ENCODE peak calls at places on chromosomes 3 and 15, in seven cellular contexts. C is GM12878, L is H1, X is K562, P is HepG2, J is GM12892, O is SK-N-SH. F is an unnamed sample.

GRCh38 chr3:101850327-101851048 is 1.2 kb downstream of the NFKBIZ start:
- DNase-seq in C (peak; percentile 65), L (no peak), X (no peak), P (no peak), J (no peak), O (peak; percentile 23), F (no peak)

GRCh38 chr3:109050591-109051167 is 67.3 kb downstream of the MORC1 start:
- DNase-seq in C (no peak), L (no peak), X (peak; percentile 6), P (peak; percentile 3), J (peak; percentile 5), O (peak; percentile 20), F (no peak)

GRCh38 chr15:77944002-77944867 is 133.3 kb downstream of the TBC1D2B start:
- DNase-seq in C (no peak), L (peak; percentile 81), X (peak; percentile 36), P (peak; percentile 88), J (peak; percentile 33), O (peak; percentile 41), F (peak; percentile 41)

GRCh38 chr3:189278211-189278610 is 106.4 kb downstream of the TPRG1 start:
- DNase-seq in C (no peak), L (no peak), X (no peak), P (no peak), J (no peak), O (no peak), F (no peak)

GRCh38 chr15:64991536-64992135 is 1.9 kb upstream of the SPG21 start:
- DNase-seq in C (no peak), L (peak; percentile 2), X (no peak), P (no peak), J (no peak), O (no peak), F (no peak)

GRCh38 chr3:141441381-141442365 is 45.2 kb upstream of the RASA2 start:
- DNase-seq in C (peak; percentile 84), L (peak; percentile 90), X (peak; percentile 88), P (peak; percentile 57), J (peak; percentile 50), O (peak; percentile 69), F (peak; percentile 53)

GRCh38 chr3:176554791-176555330 is 642.4 kb downstream of the TBL1XR1 start:
- DNase-seq in C (no peak), L (no peak), X (no peak), P (no peak), J (no peak), O (no peak), F (no peak)

GRCh38 chr3:127655641-127656040 is 17.1 kb upstream of the ABTB1 start:
- DNase-seq in C (no peak), L (no peak), X (no peak), P (no peak), J (no peak), O (no peak), F (no peak)

GRCh38 chr3:32438596-32439344 is 47.1 kb downstream of the CMTM7 start:
- DNase-seq in C (peak; percentile 92), L (peak; percentile 36), X (no peak), P (no peak), J (no peak), O (no peak), F (no peak)

GRCh38 chr15:40958723-40959122 is 5.5 kb downstream of the CHAC1 start:
- DNase-seq in C (no peak), L (no peak), X (no peak), P (no peak), J (no peak), O (no peak), F (no peak)

GRCh38 chr15:92715753-92716152 is 60.2 kb upstream of the FAM174B start:
- DNase-seq in C (no peak), L (no peak), X (no peak), P (no peak), J (no peak), O (no peak), F (no peak)

GRCh38 chr3:195047536-195047935 is 223.4 kb downstream of the XXYLT1 start:
- DNase-seq in C (no peak), L (no peak), X (no peak), P (no peak), J (no peak), O (no peak), F (no peak)

GRCh38 chr3:54577313-54577712 is 350.5 kb downstream of the LRTM1 start:
- DNase-seq in C (no peak), L (no peak), X (no peak), P (no peak), J (no peak), O (no peak), F (no peak)

GRCh38 chr15:88658070-88658965 is 19.5 kb downstream of the ISG20 start:
- DNase-seq in C (no peak), L (no peak), X (no peak), P (no peak), J (no peak), O (no peak), F (no peak)

GRCh38 chr3:14265246-14265962 is 86.8 kb downstream of the LSM3 start:
- DNase-seq in C (no peak), L (no peak), X (no peak), P (peak; percentile 27), J (no peak), O (no peak), F (no peak)

GRCh38 chr15:95690631-95691340 is 639.7 kb upstream of the NR2F2 start:
- DNase-seq in C (peak; percentile 52), L (no peak), X (no peak), P (no peak), J (no peak), O (no peak), F (no peak)

GRCh38 chr3:55198554-55198953 is 270.7 kb upstream of the LRTM1 start:
- DNase-seq in C (no peak), L (no peak), X (no peak), P (no peak), J (no peak), O (no peak), F (no peak)

GRCh38 chr3:30770387-30770786 is 124.1 kb downstream of the GADL1 start:
- DNase-seq in C (no peak), L (no peak), X (no peak), P (peak; percentile 82), J (no peak), O (no peak), F (no peak)

GRCh38 chr15:95304116-95304873 is 1026.2 kb upstream of the NR2F2 start:
- DNase-seq in C (no peak), L (no peak), X (no peak), P (no peak), J (no peak), O (no peak), F (no peak)

GRCh38 chr3:100992086-100993033 is 861 bp downstream of the ABI3BP start:
- DNase-seq in C (no peak), L (no peak), X (no peak), P (no peak), J (no peak), O (no peak), F (no peak)

GRCh38 chr15:34588046-34588674 is 4.7 kb upstream of the GOLGA8B start:
- DNase-seq in C (no peak), L (peak; percentile 69), X (peak; percentile 75), P (peak; percentile 80), J (no peak), O (peak; percentile 71), F (no peak)
- TF ChIP-seq TAF1 in C (no peak), L (peak; percentile 80), X (peak; percentile 43), P (no peak), J (no peak), O (peak; percentile 69), F (peak; percentile 26)

GRCh38 chr3:175273573-175273972 is 414.4 kb downstream of the NAALADL2 start:
- DNase-seq in C (no peak), L (no peak), X (no peak), P (no peak), J (no peak), O (no peak), F (no peak)

GRCh38 chr3:175266993-175267960 is 408.1 kb downstream of the NAALADL2 start:
- DNase-seq in C (no peak), L (no peak), X (no peak), P (no peak), J (no peak), O (no peak), F (no peak)

GRCh38 chr3:175269394-175269793 is 410.3 kb downstream of the NAALADL2 start:
- DNase-seq in C (no peak), L (no peak), X (no peak), P (no peak), J (no peak), O (no peak), F (no peak)

GRCh38 chr3:175274056-175274455 is 414.9 kb downstream of the NAALADL2 start:
- DNase-seq in C (peak; percentile 93), L (no peak), X (no peak), P (no peak), J (no peak), O (no peak), F (no peak)

DNA sequence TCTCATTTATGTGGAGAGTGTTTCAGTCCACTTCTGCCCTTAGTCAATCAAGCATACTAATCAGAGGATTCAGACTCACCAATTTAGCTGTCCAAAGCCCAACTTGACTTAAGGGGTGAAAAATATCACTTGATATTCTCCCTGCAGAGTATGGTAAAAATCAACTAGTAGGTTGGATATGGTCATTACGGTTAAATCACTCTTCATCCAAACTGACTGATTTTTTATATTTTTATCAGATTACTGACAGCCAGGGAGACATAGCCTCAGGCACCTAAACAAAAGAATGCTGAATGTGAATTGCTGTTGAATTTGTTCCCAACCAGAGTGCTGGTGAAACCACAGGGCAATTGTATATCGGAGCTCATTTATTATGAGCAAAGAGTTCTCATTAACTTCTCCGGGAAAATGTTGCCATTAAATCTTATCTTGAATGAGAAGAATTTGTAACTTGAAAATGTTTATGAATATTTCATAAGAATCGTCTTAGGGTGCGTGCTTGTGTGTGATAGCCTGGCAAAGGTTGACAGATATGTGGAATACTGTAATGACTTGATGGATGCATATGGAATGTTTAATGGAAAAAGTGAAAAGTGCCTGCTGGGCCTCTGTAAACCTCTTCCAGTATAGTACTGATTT is 411.2 kb downstream of the NAALADL2 start:
- DNase-seq in C (no peak), L (no peak), X (no peak), P (no peak), J (no peak), O (peak; percentile 34), F (no peak)
- TF ChIP-seq POLR2AphosphoS5 in C (no peak), L (no peak), X (no peak), P (no peak), J (no peak), O (no peak), F (no peak)

GRCh38 chr3:70813306-70813705 is 500.9 kb upstream of the MDFIC2 start:
- DNase-seq in C (no peak), L (no peak), X (no peak), P (no peak), J (no peak), O (no peak), F (no peak)
- TF ChIP-seq TAF1 in C (no peak), L (no peak), X (no peak), P (no peak), J (no peak), O (no peak), F (no peak)

DNA sequence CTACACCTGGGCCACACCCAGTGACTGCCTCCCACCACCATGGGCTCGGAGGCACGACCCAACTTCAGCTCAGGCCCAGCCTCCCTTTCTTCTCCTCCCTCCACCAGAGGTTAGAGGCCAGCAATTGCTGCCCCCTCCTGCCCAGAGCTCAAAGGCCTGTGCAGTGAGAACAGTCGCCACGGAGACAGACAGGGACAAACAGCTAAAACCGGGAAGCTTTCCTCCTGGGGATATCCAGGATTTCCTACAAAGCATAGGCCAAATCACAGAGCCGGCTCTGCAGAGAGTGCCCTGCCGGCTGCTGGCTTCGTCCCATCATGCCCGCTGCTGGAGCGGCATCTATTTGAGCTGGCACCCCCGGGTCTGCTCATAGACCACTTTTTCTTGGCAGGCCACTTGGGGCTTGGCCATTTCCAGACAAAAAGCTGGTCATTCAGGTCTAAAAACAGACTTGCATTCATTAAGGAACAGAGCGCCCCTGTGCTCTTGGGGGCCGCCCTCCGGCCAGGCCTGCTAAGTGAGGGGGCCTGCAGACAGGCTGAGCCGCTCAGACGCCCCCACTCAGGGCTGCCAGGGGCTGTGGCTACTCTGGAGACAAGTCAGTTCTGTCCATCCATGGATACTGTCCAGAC is 17.5 kb downstream of the GRAMD2A start:
- DNase-seq in C (no peak), L (no peak), X (no peak), P (peak; percentile 36), J (no peak), O (no peak), F (no peak)
- TF ChIP-seq POLR2AphosphoS5 in C (no peak), L (no peak), X (no peak), P (no peak), J (no peak), O (no peak), F (no peak)

F was measured in GM12891.